ENCODE peak calls at places on chromosomes 2 and 18, in six cellular contexts. V is heart right ventricle, C is GM03348, R is Right ventricle myocardium inferior, P is pulmonary artery endothelial cell, U is HEK293T. E is an unnamed sample.

GRCh38 chr2:196875414-196875813 is 51.1 kb downstream of the PGAP1 start:
- DNase-seq in V (no peak), C (no peak), R (no peak), P (no peak), U (no peak), E (no peak)

GRCh38 chr2:20224191-20224715 is 677 bp downstream of the SDC1 start:
- DNase-seq in V (no peak), C (peak), R (no peak), P (no peak), U (peak), E (no peak)

GRCh38 chr2:216710531-216711282 is 15.4 kb upstream of the IGFBP5 start:
- DNase-seq in V (peak), C (peak), R (no peak), P (no peak), U (no peak), E (no peak)

GRCh38 chr2:54047076-54047475 is 68.3 kb upstream of the ACYP2 start:
- DNase-seq in V (no peak), C (no peak), R (no peak), P (no peak), U (no peak), E (no peak)

GRCh38 chr18:32742620-32743019 is 30.2 kb downstream of the KLHL14 start:
- DNase-seq in V (no peak), C (no peak), R (no peak), P (no peak), U (no peak), E (no peak)

GRCh38 chr2:194815475-194815874 is 841.6 kb upstream of the SLC39A10 start:
- DNase-seq in V (no peak), C (no peak), R (no peak), P (no peak), U (no peak), E (no peak)

GRCh38 chr18:46916551-46917107 is 678 bp downstream of the PIAS2 start:
- DNase-seq in V (peak), C (no peak), R (no peak), P (no peak), U (no peak), E (peak)

GRCh38 chr18:9047715-9048114 is 54.8 kb upstream of the NDUFV2 start:
- DNase-seq in V (no peak), C (no peak), R (no peak), P (no peak), U (no peak), E (no peak)

GRCh38 chr2:239662413-239663120 is 261.7 kb upstream of the HDAC4 start:
- DNase-seq in V (no peak), C (no peak), R (no peak), P (no peak), U (no peak), E (peak)

GRCh38 chr2:74290466-74291216 is 52.6 kb downstream of the SLC4A5 start:
- DNase-seq in V (no peak), C (no peak), R (no peak), P (no peak), U (no peak), E (no peak)

GRCh38 chr2:16148632-16149348 is 208.4 kb downstream of the MYCN start:
- DNase-seq in V (no peak), C (no peak), R (no peak), P (no peak), U (no peak), E (no peak)

GRCh38 chr2:85768713-85769112 is 14.9 kb downstream of the ATOH8 start:
- DNase-seq in V (peak), C (no peak), R (peak), P (no peak), U (no peak), E (peak)

GRCh38 chr2:45353879-45354278 is 257.2 kb downstream of the SRBD1 start:
- DNase-seq in V (no peak), C (peak), R (no peak), P (peak), U (no peak), E (no peak)

E was measured in testis.